ENCODE peak calls at places on chromosomes 3 and 15, in nine cellular contexts. L, M, E, V, F, T, C, Z and S are unnamed samples.

GRCh38 chr15:100794008-100794407 is 85.6 kb upstream of the ALDH1A3 start:
- DNase-seq in L (no peak), M (no peak), E (no peak), V (no peak), F (no peak), T (no peak), C (no peak), Z (no peak), S (no peak)

GRCh38 chr15:35465763-35466162 is 80.2 kb downstream of the DPH6 start:
- DNase-seq in L (no peak), M (no peak), E (no peak), V (no peak), F (no peak), T (no peak), C (no peak), Z (no peak), S (no peak)

GRCh38 chr3:60055765-60056164 is 1005.9 kb upstream of the CFAP20DC start:
- DNase-seq in L (no peak), M (no peak), E (no peak), V (no peak), F (no peak), T (no peak), C (no peak), Z (peak), S (peak)

GRCh38 chr15:70466895-70467529 is 296.3 kb downstream of the UACA start:
- DNase-seq in L (peak), M (peak), E (peak), V (peak), F (no peak), T (peak), C (peak), Z (peak), S (peak)

GRCh38 chr15:38564557-38565286 is at the start of gene RASGRP1:
- DNase-seq in L (peak), M (peak), E (peak), V (peak), F (no peak), T (peak), C (peak), Z (peak), S (peak)

GRCh38 chr3:187130346-187131066 is 8.8 kb downstream of the RPL39L start:
- DNase-seq in L (peak), M (no peak), E (no peak), V (peak), F (no peak), T (peak), C (no peak), Z (no peak), S (no peak)

GRCh38 chr15:80988148-80988796 is 1.3 kb downstream of the MESD start:
- DNase-seq in L (no peak), M (no peak), E (no peak), V (no peak), F (no peak), T (no peak), C (no peak), Z (no peak), S (no peak)

GRCh38 chr3:9009976-9010545 is 46.8 kb upstream of the RAD18 start:
- DNase-seq in L (no peak), M (no peak), E (no peak), V (no peak), F (no peak), T (no peak), C (no peak), Z (no peak), S (no peak)

GRCh38 chr3:64023187-64023860 is at the start of gene PSMD6:
- DNase-seq in L (peak), M (peak), E (peak), V (peak), F (peak), T (peak), C (peak), Z (peak), S (peak)

GRCh38 chr3:48122504-48122903 is 65.7 kb downstream of the CDC25A start:
- DNase-seq in L (no peak), M (no peak), E (no peak), V (no peak), F (no peak), T (no peak), C (no peak), Z (no peak), S (no peak)